ENCODE peak calls at places on chromosome 22, in eight cellular contexts. Q is K562, R is right lobe of liver, J is body of pancreas, V is GM12878, C is HCT116, T is HepG2, L is heart left ventricle. W is an unnamed sample.
A peak's percentile ranks its signal among the peaks of the same experiment; 100 is the strongest.

GRCh38 chr22:26549902-26550497 is 37.7 kb upstream of the TFIP11 start:
- ATAC-seq in Q (no peak), R (peak; percentile 49), J (no peak), V (no peak), C (no peak), T (peak; percentile 47), L (peak; percentile 24), W (no peak)

GRCh38 chr22:37491559-37492427 is 5.6 kb upstream of the MFNG start:
- ATAC-seq in Q (no peak), R (no peak), J (no peak), V (no peak), C (no peak), T (no peak), L (no peak), W (no peak)

GRCh38 chr22:41127447-41127846 is 35.1 kb downstream of the EP300 start:
- ATAC-seq in Q (no peak), R (peak; percentile 48), J (no peak), V (no peak), C (no peak), T (no peak), L (no peak), W (no peak)

GRCh38 chr22:40324468-40325305 is 21.6 kb upstream of the ADSL start:
- ATAC-seq in Q (no peak), R (peak; percentile 25), J (no peak), V (peak; percentile 30), C (no peak), T (no peak), L (no peak), W (no peak)

GRCh38 chr22:29208502-29208862 is 2.8 kb downstream of the EMID1 start:
- ATAC-seq in Q (no peak), R (no peak), J (no peak), V (peak; percentile 25), C (no peak), T (no peak), L (no peak), W (no peak)

GRCh38 chr22:39457047-39457545 is 284 bp downstream of the MGAT3 start:
- ATAC-seq in Q (no peak), R (no peak), J (no peak), V (no peak), C (no peak), T (no peak), L (no peak), W (no peak)

GRCh38 chr22:45420539-45420938 is 7.0 kb downstream of the RIBC2 start:
- ATAC-seq in Q (no peak), R (no peak), J (no peak), V (no peak), C (no peak), T (no peak), L (no peak), W (no peak)

GRCh38 chr22:38461057-38461413 is 6.0 kb upstream of the KCNJ4 start:
- ATAC-seq in Q (no peak), R (no peak), J (peak; percentile 16), V (peak; percentile 11), C (no peak), T (peak; percentile 7), L (no peak), W (peak; percentile 31)

GRCh38 chr22:38872172-38872830 is at the start of gene CBX6:
- ATAC-seq in Q (peak; percentile 70), R (peak; percentile 89), J (peak; percentile 86), V (peak; percentile 42), C (peak; percentile 76), T (peak; percentile 58), L (peak; percentile 87), W (peak; percentile 87)

GRCh38 chr22:25777870-25778269 is 35.9 kb downstream of the MYO18B start:
- ATAC-seq in Q (peak; percentile 55), R (peak; percentile 61), J (no peak), V (peak; percentile 70), C (peak; percentile 88), T (peak; percentile 64), L (no peak), W (no peak)

GRCh38 chr22:21951062-21951461 is 1.6 kb downstream of the PPM1F start:
- ATAC-seq in Q (no peak), R (no peak), J (no peak), V (no peak), C (no peak), T (no peak), L (no peak), W (no peak)

GRCh38 chr22:21949569-21949918 is 3.1 kb downstream of the PPM1F start:
- ATAC-seq in Q (no peak), R (no peak), J (no peak), V (no peak), C (no peak), T (no peak), L (no peak), W (no peak)

GRCh38 chr22:21949948-21950347 is 2.7 kb downstream of the PPM1F start:
- ATAC-seq in Q (no peak), R (no peak), J (no peak), V (no peak), C (no peak), T (no peak), L (no peak), W (no peak)

GRCh38 chr22:21951931-21952465 is 650 bp downstream of the PPM1F start:
- ATAC-seq in Q (peak; percentile 53), R (peak; percentile 28), J (peak; percentile 39), V (peak; percentile 75), C (no peak), T (peak; percentile 78), L (peak; percentile 53), W (peak; percentile 26)

DNA sequence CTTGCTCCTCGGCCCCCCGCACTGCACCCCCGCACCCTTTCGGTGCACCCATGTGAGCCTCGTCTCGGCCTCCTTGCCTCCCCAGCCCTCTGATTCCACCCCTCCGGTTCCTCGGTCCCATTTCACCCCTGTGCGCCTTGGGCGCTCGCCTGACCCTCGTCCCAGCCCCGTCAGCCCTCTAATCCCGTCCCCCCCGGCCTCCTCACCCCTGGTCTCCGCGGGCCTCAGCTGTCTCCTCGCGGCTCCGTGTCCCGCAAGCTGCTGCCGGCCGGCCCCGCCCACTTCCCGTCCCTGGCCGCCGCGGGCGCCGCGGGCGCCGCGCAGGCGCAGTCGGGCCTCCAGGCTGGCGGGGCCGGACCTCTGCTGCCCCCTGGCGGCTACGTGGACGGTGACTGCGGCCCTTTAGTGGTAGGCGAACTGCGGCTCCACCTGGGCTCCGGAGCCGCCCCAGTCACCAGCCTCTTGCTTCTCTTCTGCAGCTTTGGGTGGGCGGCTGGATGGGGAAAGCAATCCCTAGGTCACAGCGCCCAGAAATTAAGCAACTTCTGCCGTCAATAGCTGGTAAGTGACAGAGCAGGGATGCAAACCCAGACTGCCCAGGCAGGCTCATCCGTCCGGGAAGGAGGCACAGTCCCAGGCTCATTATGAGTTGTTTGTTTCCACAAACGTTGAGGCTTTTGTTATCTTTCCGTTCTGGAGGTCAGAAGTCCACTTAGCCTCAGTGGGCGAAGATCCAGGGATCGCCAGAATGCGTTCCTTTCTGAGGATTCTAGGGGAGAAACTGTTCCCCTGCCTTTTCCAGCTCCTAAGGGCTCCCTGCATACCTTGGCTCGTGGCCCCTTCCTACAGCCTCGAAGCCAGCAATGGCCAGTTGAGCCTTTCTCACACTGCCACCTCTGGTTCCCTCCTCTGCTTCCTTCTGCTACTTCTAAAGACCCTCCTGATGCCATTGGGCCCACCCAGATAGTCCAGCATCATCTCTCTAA is at the start of gene PPM1F:
- ATAC-seq in Q (peak; percentile 84), R (peak; percentile 94), J (peak; percentile 93), V (peak; percentile 90), C (peak; percentile 90), T (peak; percentile 77), L (peak; percentile 90), W (peak; percentile 90)
- TF ChIP-seq POLR2A in Q (no peak), R (peak; percentile 54), J (no peak), V (peak; percentile 67), C (peak; percentile 47), T (no peak), L (no peak), W (peak; percentile 43)

GRCh38 chr22:19722915-19723164 is 499 bp upstream of the GP1BB start:
- ATAC-seq in Q (no peak), R (no peak), J (no peak), V (no peak), C (no peak), T (no peak), L (no peak), W (no peak)

GRCh38 chr22:19723990-19724827 is 870 bp downstream of the GP1BB start:
- ATAC-seq in Q (peak; percentile 70), R (peak; percentile 27), J (peak; percentile 58), V (peak; percentile 39), C (peak; percentile 79), T (peak; percentile 73), L (peak; percentile 15), W (no peak)

GRCh38 chr22:19727310-19728150 is 4.2 kb downstream of the GP1BB start:
- ATAC-seq in Q (no peak), R (no peak), J (no peak), V (no peak), C (no peak), T (no peak), L (no peak), W (no peak)

GRCh38 chr22:19723165-19723989 is at the start of gene GP1BB:
- ATAC-seq in Q (peak; percentile 82), R (peak; percentile 73), J (peak; percentile 55), V (peak; percentile 77), C (peak; percentile 71), T (peak; percentile 62), L (peak; percentile 71), W (no peak)

GRCh38 chr22:19724927-19725661 is 1.8 kb downstream of the GP1BB start:
- ATAC-seq in Q (no peak), R (no peak), J (no peak), V (no peak), C (no peak), T (no peak), L (no peak), W (no peak)
- H3K27me3 ChIP-seq in Q (no peaks in the 10 kb centered on the region), R (no peaks in the 10 kb centered on the region), J (peaks cover 5% of the 10 kb centered on the region), V (peaks cover 5% of the 10 kb centered on the region), C (no peaks in the 10 kb centered on the region), T (peaks cover 84% of the 10 kb centered on the region), L (peaks cover 8% of the 10 kb centered on the region), W (peaks cover 46% of the 10 kb centered on the region)

GRCh38 chr22:46762238-46763050 is at the start of gene TBC1D22A:
- ATAC-seq in Q (peak; percentile 93), R (peak; percentile 89), J (peak; percentile 94), V (peak; percentile 80), C (peak; percentile 92), T (peak; percentile 89), L (peak; percentile 96), W (peak; percentile 96)
- TF ChIP-seq CTCF in Q (no peak), R (no peak), J (no peak), V (peak; percentile 0), C (no peak), T (peak; percentile 23), L (no peak), W (peak; percentile 21)

GRCh38 chr22:42371112-42371900 is 60.9 kb downstream of the NFAM1 start:
- ATAC-seq in Q (no peak), R (no peak), J (no peak), V (no peak), C (no peak), T (no peak), L (no peak), W (no peak)

GRCh38 chr22:42367980-42368378 is 64.2 kb downstream of the NFAM1 start:
- ATAC-seq in Q (no peak), R (no peak), J (no peak), V (no peak), C (no peak), T (no peak), L (no peak), W (no peak)

GRCh38 chr22:42366815-42367581 is 65.2 kb downstream of the NFAM1 start:
- ATAC-seq in Q (no peak), R (peak; percentile 24), J (no peak), V (no peak), C (no peak), T (no peak), L (no peak), W (no peak)

GRCh38 chr22:42368379-42369249 is 63.6 kb downstream of the NFAM1 start:
- ATAC-seq in Q (peak; percentile 49), R (peak; percentile 4), J (peak; percentile 47), V (peak; percentile 13), C (peak; percentile 45), T (peak; percentile 39), L (no peak), W (peak; percentile 28)

GRCh38 chr22:42369250-42370041 is 62.8 kb downstream of the NFAM1 start:
- ATAC-seq in Q (peak; percentile 100), R (peak; percentile 98), J (peak; percentile 96), V (peak; percentile 99), C (peak; percentile 95), T (peak; percentile 96), L (peak; percentile 98), W (peak; percentile 96)
- TF ChIP-seq POLR2A in Q (peak; percentile 65), R (peak; percentile 37), J (peak; percentile 64), V (peak; percentile 61), C (peak; percentile 60), T (peak; percentile 36), L (no peak), W (no peak)

W was measured in gastroesophageal sphincter.